ENCODE peak calls at places on chromosomes 12 and 14, in ten cellular contexts. H is stimulated activated CD8-positive, alpha-beta memory T cell treated with anti-CD3 and anti-CD28 coated beads, Interleukin-12 subunit alpha, Interleukin-12 subunit beta, amount 100 ng/mL, for 1 hour; F is HT-29; K is stimulated activated CD4-positive, alpha-beta T cell treated with anti-CD3 and anti-CD28 coated beads, Interleukin-1b, Interleukin-23, amount 100 ng/mL, for 1 hour; Q is GM18507; J is CMK; T is HS-27A; X is ovary; C is RWPE1; U is HCT116. D is an unnamed sample.
A peak's percentile ranks its signal among the peaks of the same experiment; 100 is the strongest.

GRCh38 chr12:48182659-48183058 is 785 bp upstream of the CCDC184 start:
- DNase-seq in T (no peak), J (no peak), X (no peak), K (no peak), C (no peak), F (no peak), H (no peak), U (no peak), Q (no peak), D (no peak)

GRCh38 chr14:89618309-89618708 is 201.3 kb upstream of the FOXN3 start:
- DNase-seq in X (no peak), J (no peak), C (no peak), U (no peak), Q (no peak), F (no peak), H (no peak), T (no peak), K (no peak), D (no peak)

GRCh38 chr12:31756977-31757420 is 28.2 kb upstream of the AMN1 start:
- DNase-seq in F (no peak), T (peak; percentile 50), X (no peak), C (peak; percentile 45), K (no peak), U (peak; percentile 52), Q (no peak), H (no peak), J (no peak), D (no peak)

GRCh38 chr12:6165418-6165817 is 34.8 kb upstream of the CD9 start:
- DNase-seq in F (no peak), J (no peak), X (no peak), Q (no peak), H (no peak), T (no peak), K (no peak), U (no peak), C (no peak), D (no peak)

GRCh38 chr12:31768046-31768445 is 39.2 kb upstream of the AMN1 start:
- DNase-seq in U (no peak), H (no peak), X (no peak), Q (no peak), J (no peak), C (no peak), F (no peak), K (no peak), T (no peak), D (no peak)

GRCh38 chr14:89801128-89801527 is 153.4 kb downstream of the EFCAB11 start:
- DNase-seq in F (no peak), X (no peak), C (peak; percentile 92), K (no peak), J (no peak), U (no peak), H (no peak), T (no peak), Q (no peak), D (no peak)

GRCh38 chr12:56488041-56488955 is at the start of gene GLS2:
- DNase-seq in K (peak; percentile 35), C (peak; percentile 94), U (no peak), T (no peak), F (peak; percentile 82), H (peak; percentile 48), X (peak; percentile 72), Q (peak; percentile 76), J (no peak), D (no peak)

GRCh38 chr14:78403278-78403815 is 233.2 kb downstream of the NRXN3 start:
- DNase-seq in H (no peak), J (no peak), Q (no peak), K (no peak), U (no peak), X (no peak), C (no peak), T (no peak), F (no peak), D (no peak)

GRCh38 chr12:22729898-22730443 is 105.0 kb downstream of the ETNK1 start:
- DNase-seq in U (no peak), F (no peak), J (no peak), K (no peak), T (peak; percentile 33), C (no peak), X (no peak), H (no peak), Q (no peak), D (peak; percentile 1)

GRCh38 chr12:57148469-57149308 is 1.3 kb upstream of the LRP1-AS start:
- DNase-seq in Q (no peak), F (no peak), T (no peak), H (no peak), U (no peak), J (no peak), K (no peak), C (no peak), X (peak; percentile 74), D (no peak)

GRCh38 chr12:8813963-8814362 is 8.5 kb upstream of the A2ML1 start:
- DNase-seq in T (no peak), X (no peak), K (no peak), U (no peak), H (no peak), J (no peak), C (no peak), F (no peak), Q (no peak), D (no peak)

GRCh38 chr14:22106700-22107697 is 433.4 kb upstream of the OR4E1 start:
- DNase-seq in U (no peak), C (peak; percentile 9), F (no peak), T (no peak), K (no peak), H (no peak), Q (no peak), J (no peak), X (no peak), D (no peak)

GRCh38 chr14:32509632-32510187 is 180.6 kb downstream of the AKAP6 start:
- DNase-seq in U (no peak), T (peak; percentile 96), X (peak; percentile 31), F (peak; percentile 44), K (no peak), J (no peak), H (no peak), C (peak; percentile 48), Q (no peak), D (peak; percentile 16)

GRCh38 chr14:24136684-24137528 is 912 bp downstream of the PSME1 start:
- DNase-seq in K (no peak), X (no peak), H (no peak), J (no peak), T (no peak), U (no peak), C (no peak), F (peak; percentile 11), Q (no peak), D (no peak)

D was measured in GOT3.